ENCODE peak calls at places on chromosome 22, in five cellular contexts. P is Calu3; M is NB4; T is CD4-positive, alpha-beta T cell; I is progenitor cell of endocrine pancreas. N is an unnamed sample.

GRCh38 chr22:24106385-24107381 is 74.6 kb upstream of the SUSD2 start:
- DNase-seq in P (no peak), M (peak), T (peak), I (no peak), N (peak)

GRCh38 chr22:30906411-30906810 is 62.2 kb downstream of the MORC2 start:
- DNase-seq in P (no peak), M (no peak), T (no peak), I (no peak), N (no peak)

GRCh38 chr22:39177791-39178190 is 25.3 kb upstream of the CBX7 start:
- DNase-seq in P (no peak), M (no peak), T (no peak), I (no peak), N (no peak)

GRCh38 chr22:49119551-49119952 is 708.1 kb downstream of the BRD1 start:
- DNase-seq in P (no peak), M (no peak), T (no peak), I (no peak), N (no peak)

GRCh38 chr22:40015346-40015976 is 20.7 kb downstream of the FAM83F start:
- DNase-seq in P (no peak), M (no peak), T (no peak), I (no peak), N (no peak)

GRCh38 chr22:24133187-24133965 is 47.9 kb upstream of the SUSD2 start:
- DNase-seq in P (no peak), M (peak), T (peak), I (no peak), N (no peak)

GRCh38 chr22:33699176-33699575 is 221.1 kb downstream of the LARGE1 start:
- DNase-seq in P (no peak), M (no peak), T (no peak), I (no peak), N (no peak)

GRCh38 chr22:50302041-50302541 is 5.4 kb downstream of the PLXNB2 start:
- DNase-seq in P (peak), M (peak), T (no peak), I (no peak), N (no peak)

GRCh38 chr22:49827307-49827852 is 293 bp downstream of the BRD1 start:
- DNase-seq in P (peak), M (peak), T (no peak), I (no peak), N (no peak)

GRCh38 chr22:25013634-25014033 is 61.1 kb downstream of the KIAA1671 start:
- DNase-seq in P (no peak), M (no peak), T (no peak), I (no peak), N (no peak)

GRCh38 chr22:31284756-31285155 is 7.5 kb downstream of the PIK3IP1 start:
- DNase-seq in P (no peak), M (no peak), T (no peak), I (no peak), N (no peak)

GRCh38 chr22:38317995-38318715 is 922 bp upstream of the CSNK1E start:
- DNase-seq in P (peak), M (peak), T (no peak), I (no peak), N (no peak)

GRCh38 chr22:48886604-48887393 is 940.9 kb downstream of the BRD1 start:
- DNase-seq in P (no peak), M (no peak), T (no peak), I (no peak), N (no peak)

GRCh38 chr22:33867118-33867863 is 53.0 kb downstream of the LARGE1 start:
- DNase-seq in P (no peak), M (peak), T (no peak), I (no peak), N (no peak)

GRCh38 chr22:44491666-44492405 is 6.2 kb downstream of the RTL6 start:
- DNase-seq in P (no peak), M (no peak), T (no peak), I (no peak), N (no peak)

GRCh38 chr22:25364281-25364680 is 144.8 kb downstream of the CRYBB2 start:
- DNase-seq in P (no peak), M (no peak), T (no peak), I (no peak), N (no peak)

GRCh38 chr22:31350410-31350863 is 4.3 kb upstream of the PATZ1 start:
- DNase-seq in P (peak), M (no peak), T (no peak), I (no peak), N (no peak)

GRCh38 chr22:29031236-29031982 is 30.2 kb downstream of the C22orf31 start:
- DNase-seq in P (peak), M (no peak), T (no peak), I (no peak), N (no peak)

GRCh38 chr22:20084547-20085413 is 4.7 kb downstream of the DGCR8 start:
- DNase-seq in P (peak), M (peak), T (no peak), I (peak), N (no peak)

GRCh38 chr22:48745842-48746788 is 1081.6 kb downstream of the BRD1 start:
- DNase-seq in P (no peak), M (no peak), T (no peak), I (peak), N (no peak)

GRCh38 chr22:47552024-47552423 is 789.6 kb downstream of the TBC1D22A start:
- DNase-seq in P (no peak), M (no peak), T (no peak), I (no peak), N (no peak)

GRCh38 chr22:49564666-49565515 is 262.8 kb downstream of the BRD1 start:
- DNase-seq in P (no peak), M (no peak), T (no peak), I (no peak), N (no peak)

GRCh38 chr22:50670513-50670912 is 2.1 kb upstream of the SHANK3 start:
- DNase-seq in P (no peak), M (no peak), T (no peak), I (no peak), N (no peak)

GRCh38 chr22:20421507-20421874 is 16.1 kb downstream of the SCARF2 start:
- DNase-seq in P (no peak), M (no peak), T (no peak), I (no peak), N (no peak)

GRCh38 chr22:48357961-48358360 is 1469.7 kb downstream of the BRD1 start:
- DNase-seq in P (no peak), M (no peak), T (no peak), I (no peak), N (no peak)

GRCh38 chr22:39205344-39206021 is 39.3 kb downstream of the PDGFB start:
- DNase-seq in P (peak), M (peak), T (peak), I (no peak), N (no peak)

GRCh38 chr22:29205598-29206371 is at the start of gene EMID1:
- DNase-seq in P (peak), M (peak), T (no peak), I (peak), N (no peak)

GRCh38 chr22:41248314-41248713 is 7.6 kb upstream of the CHADL start:
- DNase-seq in P (no peak), M (no peak), T (no peak), I (no peak), N (no peak)
- TF ChIP-seq CTCF in P (no peak), M (no peak), T (no peak), I (no peak), N (no peak)

GRCh38 chr22:37198290-37199102 is 10.4 kb upstream of the C1QTNF6 start:
- DNase-seq in P (peak), M (peak), T (peak), I (peak), N (peak)
- TF ChIP-seq CTCF in P (peak), M (peak), T (peak), I (peak), N (no peak)

DNA sequence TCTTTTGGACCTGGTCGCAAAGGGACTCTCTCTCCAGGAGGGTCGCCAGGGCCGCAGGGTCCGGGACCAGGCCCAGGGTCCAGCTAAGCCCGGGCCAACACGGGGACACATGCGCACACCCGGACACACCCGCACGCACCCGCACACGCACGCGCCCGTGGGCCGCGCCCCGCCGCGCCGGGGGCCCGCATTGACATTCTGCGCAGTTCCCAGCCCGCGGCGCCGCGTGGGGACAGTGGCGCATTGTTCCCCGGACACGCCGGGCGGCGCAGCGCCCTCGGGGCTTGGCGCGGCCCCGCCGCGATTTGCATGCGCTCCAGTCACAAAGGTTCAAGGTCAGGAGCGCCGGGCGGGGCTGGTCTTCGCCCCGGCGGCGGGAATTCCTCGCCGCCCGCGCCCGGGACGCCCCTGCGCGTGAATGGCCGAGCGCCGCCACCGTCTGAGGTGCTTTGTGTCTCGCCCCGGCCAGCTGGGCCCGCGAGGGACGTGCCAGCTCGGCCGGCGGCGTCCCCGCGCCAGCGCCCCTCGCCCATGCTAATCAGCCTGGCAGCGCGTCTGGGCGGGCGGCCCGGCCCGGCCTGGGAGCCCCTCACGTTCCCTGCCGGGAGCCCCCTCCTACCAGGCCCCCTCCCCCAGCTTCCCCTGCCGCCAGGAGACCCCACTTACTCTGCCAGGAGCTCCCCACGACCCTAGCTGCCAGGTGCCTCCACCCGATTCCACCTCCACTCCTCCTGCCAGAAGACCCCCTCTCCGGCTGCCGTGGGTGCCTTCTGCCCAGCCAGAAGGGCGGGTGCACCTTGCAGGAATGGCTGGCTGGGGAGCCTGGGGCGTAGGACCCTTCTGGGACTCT is 50.5 kb upstream of the WNT7B start:
- DNase-seq in P (peak), M (no peak), T (no peak), I (peak), N (no peak)
- TF ChIP-seq CTCF in P (no peak), M (no peak), T (no peak), I (no peak), N (no peak)

GRCh38 chr22:27490080-27490479 is 311.5 kb downstream of the MN1 start:
- DNase-seq in P (no peak), M (no peak), T (no peak), I (no peak), N (no peak)

GRCh38 chr22:27485842-27486241 is 315.7 kb downstream of the MN1 start:
- DNase-seq in P (no peak), M (no peak), T (no peak), I (no peak), N (no peak)

GRCh38 chr22:27488456-27489224 is 312.9 kb downstream of the MN1 start:
- DNase-seq in P (no peak), M (no peak), T (no peak), I (no peak), N (no peak)

GRCh38 chr22:27489265-27489675 is 312.3 kb downstream of the MN1 start:
- DNase-seq in P (peak), M (no peak), T (no peak), I (no peak), N (no peak)

DNA sequence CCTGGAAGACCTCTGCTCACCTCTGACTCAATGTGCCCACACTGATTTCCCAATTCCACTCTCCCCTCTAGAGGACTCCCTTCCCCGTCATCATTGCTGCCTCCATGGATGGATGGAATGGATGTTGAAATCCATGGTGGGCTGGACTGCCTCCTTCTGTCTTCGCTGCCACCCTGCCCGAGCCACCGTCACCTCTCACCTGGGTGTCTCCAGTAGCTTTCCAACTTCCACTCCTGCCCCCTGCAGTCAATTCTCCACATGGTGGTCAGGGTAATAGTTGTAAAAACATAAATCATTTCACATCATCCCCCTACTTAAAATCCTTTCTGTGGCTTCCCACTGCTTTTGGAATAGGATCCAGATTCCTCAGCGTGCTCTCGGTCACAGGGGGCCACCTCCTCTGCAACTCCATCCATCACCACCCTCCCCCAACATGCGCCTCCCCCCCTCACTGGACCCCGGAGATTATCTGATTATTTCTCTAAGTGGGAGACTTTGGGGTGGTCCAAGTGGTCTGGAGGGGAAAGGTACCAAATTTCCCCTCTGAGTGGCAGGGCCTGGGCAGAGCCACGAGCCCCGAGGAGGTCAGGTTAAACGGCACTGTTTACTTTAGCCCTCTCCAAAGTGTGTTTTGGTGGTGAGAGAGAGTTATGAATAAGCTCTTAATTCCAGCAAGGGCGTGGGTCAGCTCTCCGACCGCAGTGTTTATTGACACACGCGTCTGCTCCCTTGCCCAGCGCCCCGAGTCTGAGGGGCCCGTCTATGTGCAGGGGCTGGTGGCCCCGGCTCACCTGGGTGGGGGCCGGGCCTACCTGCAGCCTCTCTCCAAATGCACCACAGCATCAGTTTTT is 313.7 kb downstream of the MN1 start:
- DNase-seq in P (peak), M (no peak), T (no peak), I (no peak), N (no peak)
- TF ChIP-seq CTCF in P (no peak), M (no peak), T (no peak), I (no peak), N (no peak)

GRCh38 chr22:45866398-45867117 is 110.4 kb downstream of the WNT7B start:
- DNase-seq in P (no peak), M (no peak), T (no peak), I (no peak), N (no peak)

GRCh38 chr22:45867906-45868555 is 108.9 kb downstream of the WNT7B start:
- DNase-seq in P (no peak), M (no peak), T (no peak), I (no peak), N (no peak)

GRCh38 chr22:45868586-45869443 is 108.1 kb downstream of the WNT7B start:
- DNase-seq in P (no peak), M (no peak), T (no peak), I (no peak), N (no peak)

GRCh38 chr22:45865561-45866397 is 111.2 kb downstream of the WNT7B start:
- DNase-seq in P (no peak), M (no peak), T (no peak), I (no peak), N (no peak)

DNA sequence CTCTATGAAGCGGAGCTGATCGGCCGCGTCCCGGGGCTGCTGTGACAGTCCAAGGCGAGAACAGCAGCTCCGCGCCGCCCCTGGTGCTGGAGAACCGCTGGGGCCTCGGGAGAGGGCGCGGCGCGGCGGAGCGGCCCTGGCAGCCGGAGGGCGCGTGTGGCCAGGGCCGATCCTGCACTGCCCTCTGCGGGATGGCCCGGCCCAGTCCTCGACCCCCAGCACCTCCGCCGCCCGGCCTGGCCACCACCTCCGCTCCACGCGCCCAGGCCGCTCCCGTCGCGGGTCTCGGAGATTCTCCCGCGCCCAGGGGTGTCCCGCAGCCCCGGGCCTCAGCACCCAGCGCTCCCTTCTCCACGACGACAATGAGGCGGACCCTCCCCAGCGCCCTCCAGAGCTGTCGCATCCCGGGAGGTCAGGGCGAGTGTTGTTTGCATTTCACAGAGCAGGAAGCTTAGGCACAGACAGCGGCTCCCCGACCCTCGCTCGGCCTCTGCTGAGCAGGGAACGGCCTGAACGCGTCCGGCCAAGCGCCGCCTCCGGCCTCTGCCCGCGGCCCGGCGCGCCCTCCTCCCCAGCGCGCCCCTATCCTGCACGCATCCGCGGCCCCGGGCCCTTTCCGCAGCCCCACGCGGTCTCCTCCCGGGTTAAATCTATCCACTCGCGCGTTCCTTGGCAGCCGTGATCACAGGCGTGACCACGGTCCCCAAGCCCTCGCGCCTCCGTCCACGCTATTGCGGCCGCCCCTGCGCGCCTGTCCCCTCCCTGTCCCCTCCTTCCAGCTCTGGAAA is 109.7 kb downstream of the WNT7B start:
- DNase-seq in P (no peak), M (no peak), T (no peak), I (no peak), N (no peak)
- TF ChIP-seq CTCF in P (no peak), M (no peak), T (no peak), I (peak), N (no peak)

DNA sequence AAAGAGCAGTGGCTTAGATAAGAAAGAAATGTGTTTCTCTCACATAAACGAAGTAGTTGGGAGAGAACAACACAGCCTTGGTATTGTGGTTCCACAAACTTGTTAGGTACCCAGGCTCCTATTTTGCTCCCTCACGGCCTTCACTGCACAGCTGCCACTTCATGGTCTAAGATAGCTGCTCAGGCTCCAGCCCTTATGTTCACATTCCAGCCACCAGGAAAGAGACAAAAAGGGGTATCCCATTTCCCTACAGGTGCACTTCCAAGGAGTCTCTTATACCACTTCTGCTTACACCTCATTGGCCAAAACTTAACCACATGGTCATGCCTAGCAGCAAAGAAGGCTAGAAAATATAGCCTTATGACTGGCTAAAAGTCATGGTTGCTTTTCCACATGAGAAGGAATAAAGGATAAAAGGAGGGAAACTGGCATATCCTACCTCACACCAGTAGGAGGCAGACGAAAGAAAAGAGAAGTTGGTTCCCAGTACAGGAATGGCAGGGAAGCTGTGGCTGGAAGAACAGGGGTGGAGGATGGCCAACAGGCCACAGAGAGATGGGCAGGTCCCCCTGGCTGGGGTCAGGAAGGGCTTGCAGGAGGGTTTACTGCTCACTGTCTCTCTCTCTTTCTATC is 5.4 kb upstream of the HDHD5 start:
- DNase-seq in P (no peak), M (no peak), T (no peak), I (no peak), N (no peak)
- TF ChIP-seq CTCF in P (no peak), M (peak), T (no peak), I (peak), N (no peak)

DNA sequence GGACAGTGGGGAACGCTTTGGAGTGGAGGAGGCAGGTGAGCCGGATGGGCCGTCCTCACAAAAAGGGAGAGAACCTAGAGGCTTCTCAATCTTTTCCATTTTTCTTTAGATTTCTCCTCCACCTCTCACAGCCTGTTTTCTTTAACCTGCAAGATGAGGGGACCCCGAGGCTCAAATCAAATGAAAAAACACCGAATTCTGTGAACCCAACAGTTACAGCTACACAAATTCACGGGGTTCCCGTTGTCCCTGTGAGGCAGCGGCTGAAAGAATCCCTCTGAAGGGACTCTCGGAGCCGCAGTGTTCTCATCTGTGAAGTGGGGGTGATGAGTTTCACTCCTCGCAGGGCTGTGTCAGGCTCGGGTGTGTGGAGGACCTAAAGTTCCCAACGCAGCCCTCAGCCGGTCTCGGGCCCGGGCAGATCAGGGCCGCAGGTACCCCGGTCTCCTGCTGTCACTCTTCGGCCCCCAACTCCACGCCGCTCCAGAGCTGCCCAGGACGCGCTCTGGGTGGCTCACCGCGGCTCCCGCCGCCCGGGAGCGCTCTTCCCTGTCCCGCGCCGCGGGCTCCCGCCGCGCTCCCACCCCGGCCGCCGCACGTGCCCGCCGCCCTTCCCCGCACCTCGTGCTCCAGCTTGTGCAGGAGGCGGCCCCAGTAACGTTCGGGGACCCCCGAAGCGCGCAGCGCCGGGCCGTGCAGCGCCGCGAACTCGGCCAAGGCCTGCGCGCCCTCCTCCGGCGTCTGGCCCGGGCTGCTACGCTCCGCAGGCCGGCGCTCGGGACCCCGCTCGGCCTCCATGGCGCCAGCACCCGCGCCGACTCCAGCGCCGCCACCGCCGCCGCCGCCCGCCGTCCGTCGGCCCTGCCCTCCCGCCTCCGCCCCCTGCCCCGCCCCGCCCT is at the start of gene TTLL12:
- DNase-seq in P (peak), M (peak), T (peak), I (peak), N (peak)
- TF ChIP-seq CTCF in P (no peak), M (no peak), T (no peak), I (peak), N (no peak)